ENCODE peak calls at places on chromosomes 5 and 9, in seven cellular contexts. I, Q, A, G, W, C and B are unnamed samples.

GRCh38 chr5:156155638-156156037 is 171.3 kb upstream of the SGCD start:
- DNase-seq in I (no peak), Q (peak; percentile 15), A (no peak), G (no peak), W (no peak), C (no peak), B (no peak)

GRCh38 chr9:92974161-92974661 is 26.9 kb downstream of the FGD3 start:
- DNase-seq in I (no peak), Q (no peak), A (no peak), G (no peak), W (no peak), C (no peak), B (no peak)

GRCh38 chr9:122827759-122828090 is 663 bp downstream of the PDCL start:
- DNase-seq in I (no peak), Q (peak; percentile 11), A (no peak), G (peak; percentile 23), W (no peak), C (no peak), B (no peak)

GRCh38 chr5:10801931-10802674 is 41.1 kb upstream of the DAP start:
- DNase-seq in I (no peak), Q (no peak), A (no peak), G (peak; percentile 27), W (no peak), C (no peak), B (no peak)

GRCh38 chr5:113343343-113343742 is 91.4 kb downstream of the TSSK1B start:
- DNase-seq in I (no peak), Q (no peak), A (no peak), G (no peak), W (no peak), C (no peak), B (no peak)

GRCh38 chr5:146111409-146111808 is 6.0 kb upstream of the PLAC8L1 start:
- DNase-seq in I (no peak), Q (no peak), A (no peak), G (no peak), W (no peak), C (no peak), B (no peak)

GRCh38 chr9:77534376-77535057 is 113.6 kb downstream of the GNA14 start:
- DNase-seq in I (no peak), Q (no peak), A (no peak), G (peak; percentile 2), W (no peak), C (no peak), B (no peak)

GRCh38 chr5:107618233-107618632 is 52.5 kb downstream of the EFNA5 start:
- DNase-seq in I (no peak), Q (no peak), A (no peak), G (no peak), W (no peak), C (no peak), B (no peak)

GRCh38 chr5:93100433-93100832 is 480.6 kb downstream of the NR2F1-AS1 start:
- DNase-seq in I (no peak), Q (no peak), A (no peak), G (peak; percentile 19), W (no peak), C (no peak), B (no peak)

GRCh38 chr5:132837868-132838267 is 7.4 kb upstream of the SHROOM1 start:
- DNase-seq in I (no peak), Q (no peak), A (no peak), G (no peak), W (no peak), C (no peak), B (no peak)